ENCODE peak calls at places on chromosomes 1 and 21, in four cellular contexts. One of them, this sample, is unnamed.

GRCh38 chr1:16420719-16421118 is 16.5 kb downstream of the SPATA21 start:
- DNase-seq in fibroblast of lung: no peak
- DNase-seq in activated B cell treated with CpG ODN at 0.5 μM for 24 hours: no peak
- DNase-seq in neural crest cell: no peak
- DNase-seq in this sample: no peak

GRCh38 chr1:246297314-246298273 is 209.5 kb downstream of the SMYD3 start:
- DNase-seq in fibroblast of lung: peak
- DNase-seq in activated B cell treated with CpG ODN at 0.5 μM for 24 hours: no peak
- DNase-seq in neural crest cell: no peak
- DNase-seq in this sample: no peak

GRCh38 chr1:206538086-206538781 is 30.9 kb downstream of the RASSF5 start:
- DNase-seq in fibroblast of lung: peak
- DNase-seq in activated B cell treated with CpG ODN at 0.5 μM for 24 hours: no peak
- DNase-seq in neural crest cell: no peak
- DNase-seq in this sample: no peak

GRCh38 chr1:20430355-20431290 is 55.4 kb downstream of the CAMK2N1 start:
- DNase-seq in fibroblast of lung: no peak
- DNase-seq in activated B cell treated with CpG ODN at 0.5 μM for 24 hours: no peak
- DNase-seq in neural crest cell: peak
- DNase-seq in this sample: peak

GRCh38 chr1:112722601-112723510 is 7.7 kb upstream of the PPM1J start:
- DNase-seq in fibroblast of lung: peak
- DNase-seq in activated B cell treated with CpG ODN at 0.5 μM for 24 hours: no peak
- DNase-seq in neural crest cell: peak
- DNase-seq in this sample: peak

GRCh38 chr1:150931773-150932172 is 5.6 kb downstream of the SETDB1 start:
- DNase-seq in fibroblast of lung: peak
- DNase-seq in activated B cell treated with CpG ODN at 0.5 μM for 24 hours: no peak
- DNase-seq in neural crest cell: no peak
- DNase-seq in this sample: no peak

GRCh38 chr1:230084408-230085177 is 17.6 kb downstream of the GALNT2 start:
- DNase-seq in fibroblast of lung: peak
- DNase-seq in activated B cell treated with CpG ODN at 0.5 μM for 24 hours: no peak
- DNase-seq in neural crest cell: no peak
- DNase-seq in this sample: no peak

GRCh38 chr1:76430532-76430931 is 356.0 kb downstream of the ST6GALNAC3 start:
- DNase-seq in fibroblast of lung: no peak
- DNase-seq in activated B cell treated with CpG ODN at 0.5 μM for 24 hours: no peak
- DNase-seq in neural crest cell: no peak
- DNase-seq in this sample: no peak

GRCh38 chr1:85295006-85295431 is 18.6 kb upstream of the BCL10 start:
- DNase-seq in fibroblast of lung: peak
- DNase-seq in activated B cell treated with CpG ODN at 0.5 μM for 24 hours: no peak
- DNase-seq in neural crest cell: no peak
- DNase-seq in this sample: no peak

GRCh38 chr21:44901391-44902074 is 19.2 kb downstream of the ITGB2 start:
- DNase-seq in fibroblast of lung: no peak
- DNase-seq in activated B cell treated with CpG ODN at 0.5 μM for 24 hours: no peak
- DNase-seq in neural crest cell: no peak
- DNase-seq in this sample: no peak

GRCh38 chr1:62493656-62494055 is 56.8 kb downstream of the USP1 start:
- DNase-seq in fibroblast of lung: peak
- DNase-seq in activated B cell treated with CpG ODN at 0.5 μM for 24 hours: no peak
- DNase-seq in neural crest cell: no peak
- DNase-seq in this sample: no peak

GRCh38 chr1:17588048-17588781 is 48.7 kb downstream of the ARHGEF10L start:
- DNase-seq in fibroblast of lung: peak
- DNase-seq in activated B cell treated with CpG ODN at 0.5 μM for 24 hours: no peak
- DNase-seq in neural crest cell: no peak
- DNase-seq in this sample: no peak

GRCh38 chr1:8059161-8059622 is 33.1 kb upstream of the ERRFI1 start:
- DNase-seq in fibroblast of lung: peak
- DNase-seq in activated B cell treated with CpG ODN at 0.5 μM for 24 hours: no peak
- DNase-seq in neural crest cell: no peak
- DNase-seq in this sample: no peak

GRCh38 chr1:170790175-170790574 is 126.2 kb downstream of the PRRX1 start:
- DNase-seq in fibroblast of lung: no peak
- DNase-seq in activated B cell treated with CpG ODN at 0.5 μM for 24 hours: no peak
- DNase-seq in neural crest cell: no peak
- DNase-seq in this sample: no peak

GRCh38 chr1:6287431-6287886 is 26.6 kb upstream of the GPR153 start:
- DNase-seq in fibroblast of lung: no peak
- DNase-seq in activated B cell treated with CpG ODN at 0.5 μM for 24 hours: no peak
- DNase-seq in neural crest cell: no peak
- DNase-seq in this sample: no peak

GRCh38 chr1:244599937-244600350 is 53.0 kb upstream of the DESI2 start:
- DNase-seq in fibroblast of lung: peak
- DNase-seq in activated B cell treated with CpG ODN at 0.5 μM for 24 hours: no peak
- DNase-seq in neural crest cell: no peak
- DNase-seq in this sample: no peak

GRCh38 chr1:61005572-61006386 is 76.6 kb upstream of the NFIA start:
- DNase-seq in fibroblast of lung: no peak
- DNase-seq in activated B cell treated with CpG ODN at 0.5 μM for 24 hours: no peak
- DNase-seq in neural crest cell: peak
- DNase-seq in this sample: no peak

GRCh38 chr1:77416692-77417450 is 135.1 kb downstream of the AK5 start:
- DNase-seq in fibroblast of lung: no peak
- DNase-seq in activated B cell treated with CpG ODN at 0.5 μM for 24 hours: no peak
- DNase-seq in neural crest cell: no peak
- DNase-seq in this sample: no peak

GRCh38 chr1:92484472-92485373 is 2.0 kb downstream of the GFI1 start:
- DNase-seq in fibroblast of lung: no peak
- DNase-seq in activated B cell treated with CpG ODN at 0.5 μM for 24 hours: peak
- DNase-seq in neural crest cell: peak
- DNase-seq in this sample: no peak

GRCh38 chr1:87243573-87243972 is 85.1 kb upstream of the LMO4 start:
- DNase-seq in fibroblast of lung: peak
- DNase-seq in activated B cell treated with CpG ODN at 0.5 μM for 24 hours: no peak
- DNase-seq in neural crest cell: no peak
- DNase-seq in this sample: no peak

GRCh38 chr1:11456970-11457369 is 22.0 kb upstream of the DISP3 start:
- DNase-seq in fibroblast of lung: no peak
- DNase-seq in activated B cell treated with CpG ODN at 0.5 μM for 24 hours: no peak
- DNase-seq in neural crest cell: no peak
- DNase-seq in this sample: no peak

GRCh38 chr1:30198805-30199403 is 524.5 kb downstream of the MATN1 start:
- DNase-seq in fibroblast of lung: no peak
- DNase-seq in activated B cell treated with CpG ODN at 0.5 μM for 24 hours: no peak
- DNase-seq in neural crest cell: no peak
- DNase-seq in this sample: no peak

GRCh38 chr1:26046313-26047031 is 554 bp upstream of the SLC30A2 start:
- DNase-seq in fibroblast of lung: no peak
- DNase-seq in activated B cell treated with CpG ODN at 0.5 μM for 24 hours: no peak
- DNase-seq in neural crest cell: no peak
- DNase-seq in this sample: no peak

GRCh38 chr1:75723989-75724471 is 479 bp upstream of the ACADM start:
- DNase-seq in fibroblast of lung: peak
- DNase-seq in activated B cell treated with CpG ODN at 0.5 μM for 24 hours: no peak
- DNase-seq in neural crest cell: peak
- DNase-seq in this sample: peak

GRCh38 chr1:162562452-162562828 is 918 bp downstream of the UAP1 start:
- DNase-seq in fibroblast of lung: peak
- DNase-seq in activated B cell treated with CpG ODN at 0.5 μM for 24 hours: no peak
- DNase-seq in neural crest cell: no peak
- DNase-seq in this sample: no peak

GRCh38 chr1:41868241-41868953 is 50.3 kb downstream of the HIVEP3 start:
- DNase-seq in fibroblast of lung: no peak
- DNase-seq in activated B cell treated with CpG ODN at 0.5 μM for 24 hours: no peak
- DNase-seq in neural crest cell: no peak
- DNase-seq in this sample: no peak
- TF ChIP-seq CTCF in fibroblast of lung: no peak
- TF ChIP-seq CTCF in activated B cell treated with CpG ODN at 0.5 μM for 24 hours: no peak
- TF ChIP-seq CTCF in neural crest cell: no peak
- TF ChIP-seq CTCF in this sample: no peak

GRCh38 chr1:89525169-89525855 is 683 bp downstream of the LRRC8B start:
- DNase-seq in fibroblast of lung: peak
- DNase-seq in activated B cell treated with CpG ODN at 0.5 μM for 24 hours: peak
- DNase-seq in neural crest cell: peak
- DNase-seq in this sample: no peak
- TF ChIP-seq CTCF in fibroblast of lung: no peak
- TF ChIP-seq CTCF in activated B cell treated with CpG ODN at 0.5 μM for 24 hours: no peak
- TF ChIP-seq CTCF in neural crest cell: peak
- TF ChIP-seq CTCF in this sample: no peak

DNA sequence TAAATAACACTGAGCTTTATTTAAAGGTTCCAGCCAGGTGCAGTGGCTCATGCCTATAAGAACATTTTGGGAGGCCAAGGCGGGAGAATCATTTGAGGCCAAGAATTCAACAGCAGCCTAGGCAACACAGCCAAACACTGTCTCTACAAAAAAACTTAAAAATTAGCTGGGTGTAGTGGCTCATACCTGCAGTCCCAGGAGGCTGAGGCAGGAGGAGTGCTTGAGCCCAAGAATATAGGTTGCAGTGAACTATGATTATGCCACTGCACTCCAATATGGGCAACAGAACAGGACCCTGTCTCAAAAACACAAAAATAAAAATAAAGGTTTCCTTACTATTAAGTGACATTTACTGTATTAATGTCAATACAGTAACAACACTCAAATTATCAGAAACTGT is 2.1 kb downstream of the TAF12 start:
- DNase-seq in fibroblast of lung: peak
- DNase-seq in activated B cell treated with CpG ODN at 0.5 μM for 24 hours: no peak
- DNase-seq in neural crest cell: no peak
- DNase-seq in this sample: no peak
- TF ChIP-seq CTCF in fibroblast of lung: no peak
- TF ChIP-seq CTCF in activated B cell treated with CpG ODN at 0.5 μM for 24 hours: no peak
- TF ChIP-seq CTCF in neural crest cell: peak
- TF ChIP-seq CTCF in this sample: peak

GRCh38 chr1:115505157-115505571 is 136.6 kb upstream of the VANGL1 start:
- DNase-seq in fibroblast of lung: peak
- DNase-seq in activated B cell treated with CpG ODN at 0.5 μM for 24 hours: no peak
- DNase-seq in neural crest cell: no peak
- DNase-seq in this sample: no peak

GRCh38 chr1:115501476-115501875 is 140.3 kb upstream of the VANGL1 start:
- DNase-seq in fibroblast of lung: peak
- DNase-seq in activated B cell treated with CpG ODN at 0.5 μM for 24 hours: no peak
- DNase-seq in neural crest cell: no peak
- DNase-seq in this sample: no peak

GRCh38 chr1:115506523-115507255 is 135.1 kb upstream of the VANGL1 start:
- DNase-seq in fibroblast of lung: no peak
- DNase-seq in activated B cell treated with CpG ODN at 0.5 μM for 24 hours: no peak
- DNase-seq in neural crest cell: no peak
- DNase-seq in this sample: no peak

GRCh38 chr1:115507916-115508315 is 133.9 kb upstream of the VANGL1 start:
- DNase-seq in fibroblast of lung: no peak
- DNase-seq in activated B cell treated with CpG ODN at 0.5 μM for 24 hours: no peak
- DNase-seq in neural crest cell: no peak
- DNase-seq in this sample: no peak

DNA sequence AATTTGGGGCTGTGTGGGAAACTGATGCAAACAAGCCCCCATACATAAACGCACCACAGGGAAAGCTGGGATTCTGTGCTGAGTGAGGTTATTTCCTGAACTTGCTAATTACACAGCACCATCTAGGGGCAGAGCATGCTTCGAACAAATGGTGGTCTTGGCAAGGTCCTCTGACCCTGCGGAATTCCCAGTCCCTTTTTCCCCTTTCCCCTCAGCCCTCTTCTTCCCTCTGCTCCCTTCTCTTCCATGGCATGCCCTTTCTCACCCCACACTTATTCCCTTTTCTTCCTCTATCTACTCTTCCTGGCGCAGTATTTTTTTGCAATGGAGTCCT is 134.5 kb upstream of the VANGL1 start:
- DNase-seq in fibroblast of lung: peak
- DNase-seq in activated B cell treated with CpG ODN at 0.5 μM for 24 hours: no peak
- DNase-seq in neural crest cell: peak
- DNase-seq in this sample: no peak
- TF ChIP-seq CTCF in fibroblast of lung: peak
- TF ChIP-seq CTCF in activated B cell treated with CpG ODN at 0.5 μM for 24 hours: no peak
- TF ChIP-seq CTCF in neural crest cell: peak
- TF ChIP-seq CTCF in this sample: peak

GRCh38 chr1:2205191-2205952 is 10.8 kb upstream of the FAAP20 start:
- DNase-seq in fibroblast of lung: peak
- DNase-seq in activated B cell treated with CpG ODN at 0.5 μM for 24 hours: peak
- DNase-seq in neural crest cell: peak
- DNase-seq in this sample: peak
- TF ChIP-seq CTCF in fibroblast of lung: no peak
- TF ChIP-seq CTCF in activated B cell treated with CpG ODN at 0.5 μM for 24 hours: no peak
- TF ChIP-seq CTCF in neural crest cell: no peak
- TF ChIP-seq CTCF in this sample: no peak